ENCODE peak calls at places on chromosome 10, in nine cellular contexts. One of them, this sample, is unnamed.

GRCh38 chr10:65581426-65582026 is 1344.3 kb upstream of the LRRTM3 start:
- DNase-seq in HT-29: no peak
- DNase-seq in EL: no peak
- DNase-seq in ELR: no peak
- DNase-seq in activated naive CD4-positive, alpha-beta T cell treated with anti-CD3 and anti-CD28 coated beads, Interleukin-2, amount 10 ng/mL, durations not matched to agents 7 days and 5 days: no peak
- DNase-seq in iris pigment epithelial cell: no peak
- DNase-seq in WERI-Rb-1: no peak
- DNase-seq in NT2/D1: no peak
- DNase-seq in NCI-H2081 treated with DMSO at 0.1 percent for 48 hours: no peak
- DNase-seq in this sample: no peak

GRCh38 chr10:110074986-110075664 is 67.3 kb downstream of the ADD3 start:
- DNase-seq in iris pigment epithelial cell: peak; percentile 93
- DNase-seq in NT2/D1: no peak
- DNase-seq in activated naive CD4-positive, alpha-beta T cell treated with anti-CD3 and anti-CD28 coated beads, Interleukin-2, amount 10 ng/mL, durations not matched to agents 7 days and 5 days: no peak
- DNase-seq in ELR: peak; percentile 52
- DNase-seq in EL: peak; percentile 77
- DNase-seq in NCI-H2081 treated with DMSO at 0.1 percent for 48 hours: no peak
- DNase-seq in HT-29: no peak
- DNase-seq in WERI-Rb-1: no peak
- DNase-seq in this sample: no peak

GRCh38 chr10:59265140-59265539 is 88.7 kb downstream of the PHYHIPL start:
- DNase-seq in NT2/D1: no peak
- DNase-seq in iris pigment epithelial cell: no peak
- DNase-seq in activated naive CD4-positive, alpha-beta T cell treated with anti-CD3 and anti-CD28 coated beads, Interleukin-2, amount 10 ng/mL, durations not matched to agents 7 days and 5 days: no peak
- DNase-seq in WERI-Rb-1: no peak
- DNase-seq in EL: no peak
- DNase-seq in NCI-H2081 treated with DMSO at 0.1 percent for 48 hours: no peak
- DNase-seq in HT-29: no peak
- DNase-seq in ELR: no peak
- DNase-seq in this sample: no peak

GRCh38 chr10:114286971-114287370 is 47.9 kb downstream of the VWA2 start:
- DNase-seq in activated naive CD4-positive, alpha-beta T cell treated with anti-CD3 and anti-CD28 coated beads, Interleukin-2, amount 10 ng/mL, durations not matched to agents 7 days and 5 days: no peak
- DNase-seq in NCI-H2081 treated with DMSO at 0.1 percent for 48 hours: no peak
- DNase-seq in ELR: no peak
- DNase-seq in iris pigment epithelial cell: no peak
- DNase-seq in NT2/D1: no peak
- DNase-seq in HT-29: no peak
- DNase-seq in WERI-Rb-1: no peak
- DNase-seq in EL: no peak
- DNase-seq in this sample: no peak

GRCh38 chr10:6917125-6917524 is 337.0 kb upstream of the PRKCQ start:
- DNase-seq in iris pigment epithelial cell: no peak
- DNase-seq in activated naive CD4-positive, alpha-beta T cell treated with anti-CD3 and anti-CD28 coated beads, Interleukin-2, amount 10 ng/mL, durations not matched to agents 7 days and 5 days: no peak
- DNase-seq in NT2/D1: no peak
- DNase-seq in HT-29: no peak
- DNase-seq in EL: no peak
- DNase-seq in ELR: no peak
- DNase-seq in WERI-Rb-1: no peak
- DNase-seq in NCI-H2081 treated with DMSO at 0.1 percent for 48 hours: no peak
- DNase-seq in this sample: no peak

GRCh38 chr10:27658788-27659187 is 86.8 kb downstream of the MKX start:
- DNase-seq in NCI-H2081 treated with DMSO at 0.1 percent for 48 hours: no peak
- DNase-seq in ELR: peak; percentile 89
- DNase-seq in EL: peak; percentile 79
- DNase-seq in WERI-Rb-1: no peak
- DNase-seq in NT2/D1: no peak
- DNase-seq in HT-29: no peak
- DNase-seq in iris pigment epithelial cell: peak; percentile 20
- DNase-seq in activated naive CD4-positive, alpha-beta T cell treated with anti-CD3 and anti-CD28 coated beads, Interleukin-2, amount 10 ng/mL, durations not matched to agents 7 days and 5 days: no peak
- DNase-seq in this sample: no peak

GRCh38 chr10:29482591-29483421 is 152.0 kb downstream of the SVIL start:
- DNase-seq in NCI-H2081 treated with DMSO at 0.1 percent for 48 hours: no peak
- DNase-seq in NT2/D1: no peak
- DNase-seq in iris pigment epithelial cell: peak; percentile 72
- DNase-seq in activated naive CD4-positive, alpha-beta T cell treated with anti-CD3 and anti-CD28 coated beads, Interleukin-2, amount 10 ng/mL, durations not matched to agents 7 days and 5 days: peak; percentile 59
- DNase-seq in ELR: peak; percentile 87
- DNase-seq in WERI-Rb-1: peak; percentile 12
- DNase-seq in HT-29: no peak
- DNase-seq in EL: peak; percentile 73
- DNase-seq in this sample: no peak

GRCh38 chr10:14185501-14186045 is 145.2 kb downstream of the FRMD4A start:
- DNase-seq in WERI-Rb-1: peak; percentile 13
- DNase-seq in ELR: peak; percentile 94
- DNase-seq in HT-29: peak; percentile 70
- DNase-seq in EL: peak; percentile 82
- DNase-seq in activated naive CD4-positive, alpha-beta T cell treated with anti-CD3 and anti-CD28 coated beads, Interleukin-2, amount 10 ng/mL, durations not matched to agents 7 days and 5 days: peak; percentile 72
- DNase-seq in NCI-H2081 treated with DMSO at 0.1 percent for 48 hours: no peak
- DNase-seq in iris pigment epithelial cell: peak; percentile 94
- DNase-seq in NT2/D1: peak; percentile 64
- DNase-seq in this sample: peak; percentile 60

GRCh38 chr10:14560274-14560673 is 214.4 kb downstream of the FAM107B start:
- DNase-seq in activated naive CD4-positive, alpha-beta T cell treated with anti-CD3 and anti-CD28 coated beads, Interleukin-2, amount 10 ng/mL, durations not matched to agents 7 days and 5 days: peak; percentile 76
- DNase-seq in NT2/D1: no peak
- DNase-seq in HT-29: peak; percentile 61
- DNase-seq in ELR: peak; percentile 95
- DNase-seq in EL: peak; percentile 80
- DNase-seq in iris pigment epithelial cell: peak; percentile 81
- DNase-seq in NCI-H2081 treated with DMSO at 0.1 percent for 48 hours: no peak
- DNase-seq in WERI-Rb-1: no peak
- DNase-seq in this sample: peak; percentile 14

GRCh38 chr10:98361131-98361633 is 53.8 kb downstream of the PYROXD2 start:
- DNase-seq in EL: peak; percentile 97
- DNase-seq in HT-29: no peak
- DNase-seq in NCI-H2081 treated with DMSO at 0.1 percent for 48 hours: no peak
- DNase-seq in ELR: peak; percentile 97
- DNase-seq in iris pigment epithelial cell: peak; percentile 100
- DNase-seq in NT2/D1: no peak
- DNase-seq in activated naive CD4-positive, alpha-beta T cell treated with anti-CD3 and anti-CD28 coated beads, Interleukin-2, amount 10 ng/mL, durations not matched to agents 7 days and 5 days: peak; percentile 29
- DNase-seq in WERI-Rb-1: peak; percentile 87
- DNase-seq in this sample: no peak

GRCh38 chr10:100216006-100216405 is 13.4 kb downstream of the CHUK start:
- DNase-seq in iris pigment epithelial cell: peak; percentile 31
- DNase-seq in NCI-H2081 treated with DMSO at 0.1 percent for 48 hours: no peak
- DNase-seq in NT2/D1: no peak
- DNase-seq in EL: no peak
- DNase-seq in HT-29: no peak
- DNase-seq in ELR: no peak
- DNase-seq in activated naive CD4-positive, alpha-beta T cell treated with anti-CD3 and anti-CD28 coated beads, Interleukin-2, amount 10 ng/mL, durations not matched to agents 7 days and 5 days: no peak
- DNase-seq in WERI-Rb-1: no peak
- DNase-seq in this sample: no peak

GRCh38 chr10:11176746-11177145 is 159.1 kb downstream of the CELF2 start:
- DNase-seq in ELR: no peak
- DNase-seq in activated naive CD4-positive, alpha-beta T cell treated with anti-CD3 and anti-CD28 coated beads, Interleukin-2, amount 10 ng/mL, durations not matched to agents 7 days and 5 days: peak; percentile 68
- DNase-seq in WERI-Rb-1: no peak
- DNase-seq in NT2/D1: no peak
- DNase-seq in EL: no peak
- DNase-seq in HT-29: no peak
- DNase-seq in NCI-H2081 treated with DMSO at 0.1 percent for 48 hours: no peak
- DNase-seq in iris pigment epithelial cell: no peak
- DNase-seq in this sample: no peak

GRCh38 chr10:618229-618989 is 71.1 kb downstream of the DIP2C start:
- DNase-seq in ELR: no peak
- DNase-seq in NCI-H2081 treated with DMSO at 0.1 percent for 48 hours: no peak
- DNase-seq in iris pigment epithelial cell: no peak
- DNase-seq in HT-29: no peak
- DNase-seq in EL: no peak
- DNase-seq in WERI-Rb-1: no peak
- DNase-seq in activated naive CD4-positive, alpha-beta T cell treated with anti-CD3 and anti-CD28 coated beads, Interleukin-2, amount 10 ng/mL, durations not matched to agents 7 days and 5 days: no peak
- DNase-seq in NT2/D1: no peak
- DNase-seq in this sample: no peak

GRCh38 chr10:77016278-77016815 is 621.3 kb downstream of the KCNMA1 start:
- DNase-seq in activated naive CD4-positive, alpha-beta T cell treated with anti-CD3 and anti-CD28 coated beads, Interleukin-2, amount 10 ng/mL, durations not matched to agents 7 days and 5 days: no peak
- DNase-seq in WERI-Rb-1: no peak
- DNase-seq in HT-29: no peak
- DNase-seq in NT2/D1: no peak
- DNase-seq in iris pigment epithelial cell: no peak
- DNase-seq in NCI-H2081 treated with DMSO at 0.1 percent for 48 hours: no peak
- DNase-seq in EL: no peak
- DNase-seq in ELR: no peak
- DNase-seq in this sample: no peak

GRCh38 chr10:33703897-33704825 is 369.7 kb upstream of the NRP1 start:
- DNase-seq in HT-29: no peak
- DNase-seq in WERI-Rb-1: no peak
- DNase-seq in NCI-H2081 treated with DMSO at 0.1 percent for 48 hours: no peak
- DNase-seq in ELR: peak; percentile 32
- DNase-seq in iris pigment epithelial cell: peak; percentile 40
- DNase-seq in NT2/D1: no peak
- DNase-seq in EL: peak; percentile 80
- DNase-seq in activated naive CD4-positive, alpha-beta T cell treated with anti-CD3 and anti-CD28 coated beads, Interleukin-2, amount 10 ng/mL, durations not matched to agents 7 days and 5 days: no peak
- DNase-seq in this sample: no peak

GRCh38 chr10:104337985-104338735 is at the start of gene ITPRIP:
- DNase-seq in HT-29: peak; percentile 74
- DNase-seq in NT2/D1: no peak
- DNase-seq in EL: peak; percentile 88
- DNase-seq in iris pigment epithelial cell: peak; percentile 91
- DNase-seq in WERI-Rb-1: peak; percentile 59
- DNase-seq in ELR: peak; percentile 93
- DNase-seq in NCI-H2081 treated with DMSO at 0.1 percent for 48 hours: no peak
- DNase-seq in activated naive CD4-positive, alpha-beta T cell treated with anti-CD3 and anti-CD28 coated beads, Interleukin-2, amount 10 ng/mL, durations not matched to agents 7 days and 5 days: peak; percentile 80
- DNase-seq in this sample: peak; percentile 72

GRCh38 chr10:43200538-43201390 is 62.5 kb downstream of the CSGALNACT2 start:
- DNase-seq in iris pigment epithelial cell: no peak
- DNase-seq in activated naive CD4-positive, alpha-beta T cell treated with anti-CD3 and anti-CD28 coated beads, Interleukin-2, amount 10 ng/mL, durations not matched to agents 7 days and 5 days: peak; percentile 19
- DNase-seq in NT2/D1: no peak
- DNase-seq in ELR: no peak
- DNase-seq in HT-29: no peak
- DNase-seq in EL: no peak
- DNase-seq in WERI-Rb-1: peak; percentile 2
- DNase-seq in NCI-H2081 treated with DMSO at 0.1 percent for 48 hours: no peak
- DNase-seq in this sample: no peak

GRCh38 chr10:132094581-132095234 is 29.0 kb downstream of the JAKMIP3 start:
- DNase-seq in ELR: no peak
- DNase-seq in WERI-Rb-1: no peak
- DNase-seq in EL: no peak
- DNase-seq in HT-29: peak; percentile 44
- DNase-seq in NT2/D1: no peak
- DNase-seq in activated naive CD4-positive, alpha-beta T cell treated with anti-CD3 and anti-CD28 coated beads, Interleukin-2, amount 10 ng/mL, durations not matched to agents 7 days and 5 days: no peak
- DNase-seq in iris pigment epithelial cell: no peak
- DNase-seq in NCI-H2081 treated with DMSO at 0.1 percent for 48 hours: no peak
- DNase-seq in this sample: no peak

GRCh38 chr10:29746080-29746797 is 111.5 kb upstream of the SVIL start:
- DNase-seq in NCI-H2081 treated with DMSO at 0.1 percent for 48 hours: no peak
- DNase-seq in NT2/D1: no peak
- DNase-seq in iris pigment epithelial cell: peak; percentile 73
- DNase-seq in activated naive CD4-positive, alpha-beta T cell treated with anti-CD3 and anti-CD28 coated beads, Interleukin-2, amount 10 ng/mL, durations not matched to agents 7 days and 5 days: no peak
- DNase-seq in EL: peak; percentile 36
- DNase-seq in ELR: peak; percentile 46
- DNase-seq in WERI-Rb-1: peak; percentile 41
- DNase-seq in HT-29: no peak
- DNase-seq in this sample: no peak

GRCh38 chr10:49058341-49059255 is 56.7 kb downstream of the VSTM4 start:
- DNase-seq in NT2/D1: no peak
- DNase-seq in activated naive CD4-positive, alpha-beta T cell treated with anti-CD3 and anti-CD28 coated beads, Interleukin-2, amount 10 ng/mL, durations not matched to agents 7 days and 5 days: no peak
- DNase-seq in NCI-H2081 treated with DMSO at 0.1 percent for 48 hours: no peak
- DNase-seq in EL: no peak
- DNase-seq in WERI-Rb-1: no peak
- DNase-seq in iris pigment epithelial cell: no peak
- DNase-seq in HT-29: no peak
- DNase-seq in ELR: no peak
- DNase-seq in this sample: no peak

GRCh38 chr10:109835257-109835656 is 88.1 kb downstream of the XPNPEP1 start:
- DNase-seq in EL: no peak
- DNase-seq in NCI-H2081 treated with DMSO at 0.1 percent for 48 hours: no peak
- DNase-seq in HT-29: no peak
- DNase-seq in ELR: no peak
- DNase-seq in iris pigment epithelial cell: no peak
- DNase-seq in NT2/D1: no peak
- DNase-seq in WERI-Rb-1: no peak
- DNase-seq in activated naive CD4-positive, alpha-beta T cell treated with anti-CD3 and anti-CD28 coated beads, Interleukin-2, amount 10 ng/mL, durations not matched to agents 7 days and 5 days: no peak
- DNase-seq in this sample: no peak

GRCh38 chr10:129730272-129730992 is 233.6 kb downstream of the EBF3 start:
- DNase-seq in activated naive CD4-positive, alpha-beta T cell treated with anti-CD3 and anti-CD28 coated beads, Interleukin-2, amount 10 ng/mL, durations not matched to agents 7 days and 5 days: no peak
- DNase-seq in NCI-H2081 treated with DMSO at 0.1 percent for 48 hours: no peak
- DNase-seq in ELR: no peak
- DNase-seq in NT2/D1: no peak
- DNase-seq in EL: no peak
- DNase-seq in WERI-Rb-1: no peak
- DNase-seq in iris pigment epithelial cell: no peak
- DNase-seq in HT-29: no peak
- DNase-seq in this sample: no peak

GRCh38 chr10:93465806-93466675 is 16.1 kb downstream of the MYOF start:
- DNase-seq in NT2/D1: no peak
- DNase-seq in iris pigment epithelial cell: peak; percentile 89
- DNase-seq in ELR: peak; percentile 99
- DNase-seq in HT-29: peak; percentile 97
- DNase-seq in activated naive CD4-positive, alpha-beta T cell treated with anti-CD3 and anti-CD28 coated beads, Interleukin-2, amount 10 ng/mL, durations not matched to agents 7 days and 5 days: no peak
- DNase-seq in NCI-H2081 treated with DMSO at 0.1 percent for 48 hours: no peak
- DNase-seq in WERI-Rb-1: no peak
- DNase-seq in EL: peak; percentile 100
- DNase-seq in this sample: peak; percentile 34

GRCh38 chr10:78604286-78604685 is 464.5 kb upstream of the ZMIZ1 start:
- DNase-seq in NT2/D1: no peak
- DNase-seq in NCI-H2081 treated with DMSO at 0.1 percent for 48 hours: no peak
- DNase-seq in ELR: no peak
- DNase-seq in HT-29: no peak
- DNase-seq in iris pigment epithelial cell: no peak
- DNase-seq in WERI-Rb-1: no peak
- DNase-seq in activated naive CD4-positive, alpha-beta T cell treated with anti-CD3 and anti-CD28 coated beads, Interleukin-2, amount 10 ng/mL, durations not matched to agents 7 days and 5 days: no peak
- DNase-seq in EL: no peak
- DNase-seq in this sample: no peak

GRCh38 chr10:126016156-126016805 is 119.9 kb downstream of the FANK1 start:
- DNase-seq in HT-29: no peak
- DNase-seq in ELR: no peak
- DNase-seq in EL: no peak
- DNase-seq in activated naive CD4-positive, alpha-beta T cell treated with anti-CD3 and anti-CD28 coated beads, Interleukin-2, amount 10 ng/mL, durations not matched to agents 7 days and 5 days: no peak
- DNase-seq in NCI-H2081 treated with DMSO at 0.1 percent for 48 hours: no peak
- DNase-seq in WERI-Rb-1: no peak
- DNase-seq in NT2/D1: no peak
- DNase-seq in iris pigment epithelial cell: no peak
- DNase-seq in this sample: no peak

GRCh38 chr10:57799625-57800024 is 468.1 kb downstream of the IPMK start:
- DNase-seq in activated naive CD4-positive, alpha-beta T cell treated with anti-CD3 and anti-CD28 coated beads, Interleukin-2, amount 10 ng/mL, durations not matched to agents 7 days and 5 days: no peak
- DNase-seq in HT-29: no peak
- DNase-seq in WERI-Rb-1: no peak
- DNase-seq in iris pigment epithelial cell: no peak
- DNase-seq in EL: no peak
- DNase-seq in NCI-H2081 treated with DMSO at 0.1 percent for 48 hours: no peak
- DNase-seq in NT2/D1: no peak
- DNase-seq in ELR: no peak
- DNase-seq in this sample: peak; percentile 75

GRCh38 chr10:7407368-7408002 is 3.3 kb downstream of the SFMBT2 start:
- DNase-seq in NCI-H2081 treated with DMSO at 0.1 percent for 48 hours: no peak
- DNase-seq in WERI-Rb-1: no peak
- DNase-seq in ELR: no peak
- DNase-seq in EL: no peak
- DNase-seq in iris pigment epithelial cell: no peak
- DNase-seq in HT-29: no peak
- DNase-seq in NT2/D1: no peak
- DNase-seq in activated naive CD4-positive, alpha-beta T cell treated with anti-CD3 and anti-CD28 coated beads, Interleukin-2, amount 10 ng/mL, durations not matched to agents 7 days and 5 days: peak; percentile 29
- DNase-seq in this sample: no peak

GRCh38 chr10:31808258-31809218 is 120.1 kb downstream of the ARHGAP12 start:
- DNase-seq in NCI-H2081 treated with DMSO at 0.1 percent for 48 hours: no peak
- DNase-seq in HT-29: peak; percentile 28
- DNase-seq in iris pigment epithelial cell: peak; percentile 71
- DNase-seq in EL: peak; percentile 66
- DNase-seq in NT2/D1: no peak
- DNase-seq in ELR: peak; percentile 67
- DNase-seq in activated naive CD4-positive, alpha-beta T cell treated with anti-CD3 and anti-CD28 coated beads, Interleukin-2, amount 10 ng/mL, durations not matched to agents 7 days and 5 days: peak; percentile 23
- DNase-seq in WERI-Rb-1: no peak
- DNase-seq in this sample: no peak

GRCh38 chr10:113099431-113100298 is 149.6 kb downstream of the TCF7L2 start:
- DNase-seq in HT-29: no peak
- DNase-seq in activated naive CD4-positive, alpha-beta T cell treated with anti-CD3 and anti-CD28 coated beads, Interleukin-2, amount 10 ng/mL, durations not matched to agents 7 days and 5 days: no peak
- DNase-seq in iris pigment epithelial cell: peak; percentile 50
- DNase-seq in ELR: no peak
- DNase-seq in NCI-H2081 treated with DMSO at 0.1 percent for 48 hours: no peak
- DNase-seq in EL: no peak
- DNase-seq in NT2/D1: no peak
- DNase-seq in WERI-Rb-1: no peak
- DNase-seq in this sample: peak; percentile 45

GRCh38 chr10:111996103-111996502 is 187.5 kb downstream of the GPAM start:
- DNase-seq in HT-29: no peak
- DNase-seq in WERI-Rb-1: no peak
- DNase-seq in iris pigment epithelial cell: no peak
- DNase-seq in ELR: no peak
- DNase-seq in activated naive CD4-positive, alpha-beta T cell treated with anti-CD3 and anti-CD28 coated beads, Interleukin-2, amount 10 ng/mL, durations not matched to agents 7 days and 5 days: no peak
- DNase-seq in EL: no peak
- DNase-seq in NCI-H2081 treated with DMSO at 0.1 percent for 48 hours: no peak
- DNase-seq in NT2/D1: no peak
- DNase-seq in this sample: no peak

GRCh38 chr10:70774810-70775678 is 10.1 kb downstream of the TBATA start:
- DNase-seq in HT-29: peak; percentile 35
- DNase-seq in activated naive CD4-positive, alpha-beta T cell treated with anti-CD3 and anti-CD28 coated beads, Interleukin-2, amount 10 ng/mL, durations not matched to agents 7 days and 5 days: peak; percentile 17
- DNase-seq in EL: no peak
- DNase-seq in WERI-Rb-1: no peak
- DNase-seq in iris pigment epithelial cell: no peak
- DNase-seq in ELR: no peak
- DNase-seq in NCI-H2081 treated with DMSO at 0.1 percent for 48 hours: no peak
- DNase-seq in NT2/D1: no peak
- DNase-seq in this sample: no peak

This sample was measured in HAP-1.